ENCODE peak calls at places on chromosome 21, in five cellular contexts. L, Z, W, G and S are unnamed samples. For H3K4me1, the result is how much of the 10 kb centered on the place peaks cover.

GRCh38 chr21:32687946-32688345 is 39.9 kb downstream of the SYNJ1 start:
- DNase-seq in L (no peak), Z (no peak), W (no peak), G (no peak), S (no peak)

GRCh38 chr21:46156678-46157077 is 1.3 kb upstream of the FTCD start:
- DNase-seq in L (no peak), Z (no peak), W (no peak), G (peak), S (no peak)

GRCh38 chr21:42474982-42475381 is 21.0 kb downstream of the RSPH1 start:
- DNase-seq in L (no peak), Z (no peak), W (no peak), G (no peak), S (no peak)

GRCh38 chr21:14569026-14569425 is 22.9 kb upstream of the SAMSN1 start:
- DNase-seq in L (no peak), Z (no peak), W (no peak), G (no peak), S (no peak)

GRCh38 chr21:42465008-42465878 is 30.8 kb downstream of the RSPH1 start:
- DNase-seq in L (no peak), Z (no peak), W (no peak), G (no peak), S (no peak)

GRCh38 chr21:39483917-39484316 is 32.1 kb downstream of the SH3BGR start:
- DNase-seq in L (no peak), Z (no peak), W (no peak), G (no peak), S (no peak)

GRCh38 chr21:34367320-34367935 is 3.6 kb downstream of the KCNE2 start:
- DNase-seq in L (no peak), Z (peak), W (no peak), G (no peak), S (no peak)

GRCh38 chr21:32565856-32566465 is 19.4 kb downstream of the TCP10L start:
- DNase-seq in L (no peak), Z (no peak), W (no peak), G (no peak), S (no peak)

GRCh38 chr21:46295996-46296752 is 10.0 kb downstream of the YBEY start:
- DNase-seq in L (peak), Z (peak), W (no peak), G (peak), S (peak)

GRCh38 chr21:43306391-43306790 is 120.5 kb downstream of the SIK1 start:
- DNase-seq in L (peak), Z (no peak), W (no peak), G (peak), S (no peak)

GRCh38 chr21:38954450-38955059 is 148.8 kb downstream of the ETS2 start:
- DNase-seq in L (no peak), Z (no peak), W (no peak), G (no peak), S (no peak)

GRCh38 chr21:21003701-21004100 is 5.5 kb downstream of the NCAM2 start:
- DNase-seq in L (no peak), Z (no peak), W (no peak), G (no peak), S (no peak)

GRCh38 chr21:33383056-33383888 is 19.9 kb upstream of the IFNGR2 start:
- DNase-seq in L (peak), Z (peak), W (peak), G (peak), S (peak)

GRCh38 chr21:32560896-32561295 is 24.4 kb downstream of the TCP10L start:
- DNase-seq in L (no peak), Z (no peak), W (no peak), G (no peak), S (no peak)

GRCh38 chr21:46516068-46516467 is 57.4 kb downstream of the DIP2A start:
- DNase-seq in L (no peak), Z (no peak), W (no peak), G (no peak), S (no peak)

GRCh38 chr21:34571994-34572393 is 42.9 kb downstream of the RCAN1 start:
- DNase-seq in L (no peak), Z (no peak), W (no peak), G (no peak), S (no peak)

GRCh38 chr21:15224346-15225086 is 159.7 kb upstream of the NRIP1 start:
- DNase-seq in L (no peak), Z (no peak), W (no peak), G (no peak), S (no peak)

GRCh38 chr21:42674351-42674940 is 21.0 kb downstream of the PDE9A start:
- DNase-seq in L (peak), Z (no peak), W (no peak), G (peak), S (peak)

GRCh38 chr21:39022035-39022900 is 161.0 kb downstream of the PSMG1 start:
- DNase-seq in L (no peak), Z (no peak), W (no peak), G (peak), S (peak)

GRCh38 chr21:27566521-27566920 is 599.6 kb upstream of the ADAMTS5 start:
- DNase-seq in L (no peak), Z (no peak), W (no peak), G (no peak), S (no peak)

GRCh38 chr21:42531771-42532170 is 18.1 kb downstream of the SLC37A1 start:
- DNase-seq in L (no peak), Z (no peak), W (no peak), G (no peak), S (no peak)

GRCh38 chr21:32994305-32994704 is 31.4 kb upstream of the OLIG2 start:
- DNase-seq in L (no peak), Z (no peak), W (no peak), G (no peak), S (no peak)

GRCh38 chr21:42663860-42664535 is 10.6 kb downstream of the PDE9A start:
- DNase-seq in L (peak), Z (no peak), W (no peak), G (no peak), S (no peak)

GRCh38 chr21:38223893-38224540 is 32.8 kb upstream of the KCNJ15 start:
- DNase-seq in L (no peak), Z (no peak), W (no peak), G (no peak), S (no peak)

GRCh38 chr21:39022901-39023693 is 160.2 kb downstream of the PSMG1 start:
- DNase-seq in L (peak), Z (no peak), W (no peak), G (peak), S (peak)

GRCh38 chr21:17513214-17514123 is 626 bp downstream of the CXADR start:
- DNase-seq in L (peak), Z (no peak), W (peak), G (no peak), S (peak)

GRCh38 chr21:17519965-17520364 is 7.1 kb downstream of the CXADR start:
- DNase-seq in L (no peak), Z (no peak), W (no peak), G (no peak), S (no peak)

GRCh38 chr21:17512245-17513213 is at the start of gene CXADR:
- DNase-seq in L (peak), Z (peak), W (peak), G (peak), S (peak)

GRCh38 chr21:17519208-17519738 is 6.4 kb downstream of the CXADR start:
- DNase-seq in L (no peak), Z (no peak), W (no peak), G (no peak), S (no peak)

DNA sequence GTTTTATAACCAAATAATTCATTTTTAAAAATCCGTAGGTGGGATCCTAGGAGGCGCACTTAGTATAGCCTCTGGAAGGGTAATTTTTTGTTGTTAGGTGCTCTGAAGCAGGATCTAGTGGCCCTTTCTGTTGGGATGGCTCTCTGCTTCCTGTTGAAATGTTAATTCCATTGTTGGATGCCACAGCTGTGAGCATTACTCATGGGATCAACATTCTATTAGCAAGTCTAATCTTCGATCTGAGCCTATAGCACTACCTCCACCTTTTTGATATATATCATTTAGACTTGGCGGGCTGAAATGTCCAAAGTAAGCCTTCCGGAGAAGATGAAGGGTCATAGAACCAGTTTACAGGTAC is 1.3 kb downstream of the CXADR start:
- DNase-seq in L (no peak), Z (no peak), W (no peak), G (no peak), S (no peak)
- H3K4me3 ChIP-seq in L (peak), Z (peak), W (peak), G (peak), S (peak)

GRCh38 chr21:44709426-44710293 is 1.7 kb downstream of the TSPEAR start:
- DNase-seq in L (no peak), Z (no peak), W (no peak), G (no peak), S (no peak)

GRCh38 chr21:44706706-44707615 is 4.4 kb downstream of the TSPEAR start:
- DNase-seq in L (peak), Z (no peak), W (no peak), G (no peak), S (no peak)

GRCh38 chr21:44710294-44710665 is 1.1 kb downstream of the TSPEAR start:
- DNase-seq in L (no peak), Z (no peak), W (no peak), G (no peak), S (no peak)

GRCh38 chr21:44708866-44709425 is 2.4 kb downstream of the TSPEAR start:
- DNase-seq in L (no peak), Z (no peak), W (no peak), G (no peak), S (no peak)

DNA sequence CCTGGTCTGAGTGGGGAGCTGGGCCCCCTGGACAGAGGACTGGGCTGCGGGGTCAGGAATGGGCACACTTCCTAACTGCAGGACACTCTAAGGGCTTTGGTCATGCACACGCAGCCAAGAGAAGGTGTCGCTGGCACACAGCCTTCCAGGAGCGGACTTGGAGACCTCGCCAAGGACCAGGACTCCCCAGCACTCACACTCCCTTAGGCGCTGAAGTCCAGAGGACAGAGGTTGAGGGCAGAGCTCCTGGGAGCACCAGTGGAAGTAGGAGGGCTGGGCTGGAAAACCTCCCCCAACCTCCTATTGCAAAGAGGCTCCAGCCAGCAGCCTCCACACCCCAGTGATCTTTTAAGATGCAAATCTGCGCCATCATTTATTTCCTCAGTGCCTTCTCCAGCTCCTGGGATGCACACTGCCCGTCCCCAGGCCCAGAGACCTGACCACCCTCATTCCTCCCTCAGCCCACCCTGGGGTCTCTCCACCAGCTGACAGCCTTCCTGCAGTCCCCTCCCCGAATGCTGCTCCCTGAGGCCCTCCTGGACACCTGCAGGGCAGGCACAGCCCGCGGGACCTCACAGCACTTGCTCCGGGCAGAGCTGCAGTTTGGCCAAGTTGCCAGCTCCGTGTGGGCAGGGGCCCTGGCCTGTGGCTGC is 3.0 kb downstream of the TSPEAR start:
- DNase-seq in L (no peak), Z (no peak), W (no peak), G (no peak), S (peak)
- H3K4me1 ChIP-seq in L (under half), Z (under half), W (under half), G (under half), S (under half)

DNA sequence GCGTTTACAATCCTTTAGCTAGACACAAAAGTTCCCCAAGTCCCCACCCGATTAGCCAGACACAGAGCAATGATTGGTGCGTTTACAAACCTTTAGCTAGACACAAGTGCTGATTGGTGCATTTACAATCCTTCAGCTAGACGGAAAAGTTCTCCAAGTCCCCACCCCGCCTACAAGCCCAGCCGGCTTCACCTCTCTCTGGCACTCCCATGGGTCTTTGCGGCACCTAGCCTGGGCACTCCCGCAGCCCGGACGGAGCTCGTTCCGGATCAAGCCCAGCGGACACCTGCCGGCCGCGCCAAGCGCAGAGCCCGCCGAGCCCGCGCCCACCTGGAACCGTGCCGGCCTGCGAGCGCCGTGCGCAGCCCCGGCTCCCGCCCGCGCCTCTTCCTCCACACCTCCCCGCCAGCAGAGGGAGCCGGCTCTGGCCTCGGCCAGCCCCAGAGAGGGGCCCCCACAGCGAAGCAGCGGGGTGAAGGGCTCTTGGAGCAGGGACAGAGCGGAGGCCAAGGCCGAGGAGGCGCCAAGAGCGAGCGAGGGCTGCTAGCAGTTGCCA is 50.0 kb upstream of the KRTAP19-8 start:
- DNase-seq in L (peak), Z (no peak), W (no peak), G (no peak), S (no peak)
- H3K4me3 ChIP-seq in L (no peak), Z (no peak), W (no peak), G (no peak), S (no peak)

DNA sequence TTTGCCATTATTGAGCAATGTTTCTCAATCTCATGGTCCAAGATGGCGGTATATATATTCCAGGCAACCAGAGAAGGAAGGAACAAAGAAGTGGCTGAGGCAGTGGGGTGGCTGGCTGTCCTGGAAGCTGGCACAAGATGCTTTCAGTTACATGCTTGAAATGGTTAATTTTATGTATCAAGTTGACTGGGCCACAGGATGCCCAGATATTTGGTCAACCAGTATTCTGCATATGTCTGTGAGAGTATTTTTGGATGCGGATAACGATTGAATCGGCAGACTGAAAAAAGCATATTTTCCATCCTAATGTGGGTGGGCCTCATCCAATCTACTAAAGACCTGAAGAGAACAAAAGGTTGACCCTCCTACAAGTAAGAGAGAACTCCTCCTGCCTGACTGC is 55.2 kb downstream of the MAP3K7CL start:
- DNase-seq in L (no peak), Z (no peak), W (no peak), G (no peak), S (no peak)
- H3K4me1 ChIP-seq in L (half or more), Z (under half), W (under half), G (under half), S (under half)

DNA sequence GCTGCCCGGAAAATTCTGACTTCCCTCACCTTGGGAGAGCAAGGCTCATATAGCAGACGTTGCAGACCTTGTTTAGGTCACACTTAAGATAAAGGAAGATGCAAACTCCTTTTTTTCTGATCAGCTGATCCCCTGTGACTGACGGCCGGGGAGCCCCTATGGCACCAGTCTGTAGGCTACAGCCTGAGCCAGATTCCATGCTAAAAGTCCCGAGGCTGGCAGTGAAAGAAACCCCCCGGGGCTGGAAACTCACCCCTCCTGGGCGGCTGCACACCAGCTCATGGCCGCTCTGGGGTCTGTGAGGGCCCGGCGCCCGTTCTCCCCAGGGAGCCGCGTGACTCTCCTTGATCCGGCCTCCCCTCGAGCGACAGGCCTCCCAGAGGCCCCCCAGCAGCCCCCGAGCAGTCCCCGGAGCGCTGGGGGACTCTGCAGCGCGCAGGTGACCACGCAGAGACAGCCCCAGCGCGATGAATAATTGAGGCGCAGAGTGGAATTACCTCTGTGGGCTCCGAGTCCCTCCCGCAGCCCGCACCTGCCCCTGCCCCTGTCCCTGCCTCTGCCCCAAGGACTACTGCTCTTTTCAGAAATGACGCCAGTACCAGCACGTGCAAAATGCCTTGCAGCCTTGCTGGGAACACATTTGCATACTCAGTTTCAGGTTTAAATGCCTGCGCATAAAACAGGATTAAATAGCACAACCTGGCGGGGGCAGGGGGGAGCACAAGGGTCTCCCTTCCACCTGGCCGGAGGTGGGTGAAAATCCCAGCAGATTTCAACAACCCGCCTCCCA is 62.6 kb upstream of the CLDN14 start:
- DNase-seq in L (no peak), Z (no peak), W (no peak), G (no peak), S (no peak)
- H3K4me3 ChIP-seq in L (no peak), Z (no peak), W (no peak), G (no peak), S (no peak)

DNA sequence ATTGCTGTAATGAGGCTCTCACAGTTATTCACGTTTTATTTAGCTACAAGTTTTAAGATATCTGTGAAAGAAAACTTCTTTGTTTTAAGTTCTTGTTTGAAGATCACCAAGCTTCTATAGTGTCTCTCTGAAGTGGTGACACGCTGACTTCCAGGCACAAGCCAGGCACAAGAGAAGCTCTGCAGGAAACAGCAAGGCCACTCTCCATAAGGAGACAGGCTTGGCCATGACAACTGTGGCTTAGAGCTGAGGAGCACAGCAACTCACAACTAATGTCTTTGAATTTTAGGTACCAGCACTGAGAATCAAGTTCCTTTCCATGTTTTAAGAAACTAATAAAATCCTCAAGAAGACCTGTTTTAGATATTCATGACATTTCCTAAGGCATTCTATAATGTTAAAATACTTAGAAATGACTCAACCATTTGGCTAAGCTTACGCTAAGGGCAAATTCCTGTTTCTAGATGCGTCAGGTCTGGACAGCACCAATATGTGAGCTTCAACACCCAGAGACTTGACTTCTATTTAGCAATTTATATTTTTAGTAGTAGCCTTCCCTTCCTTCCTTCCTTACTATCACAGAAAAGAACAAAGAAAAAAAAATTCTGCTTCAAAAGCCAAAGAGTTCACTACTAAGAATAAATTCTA is 40.2 kb downstream of the APP start:
- DNase-seq in L (no peak), Z (no peak), W (no peak), G (no peak), S (no peak)
- H3K4me1 ChIP-seq in L (under half), Z (under half), W (under half), G (half or more), S (under half)

DNA sequence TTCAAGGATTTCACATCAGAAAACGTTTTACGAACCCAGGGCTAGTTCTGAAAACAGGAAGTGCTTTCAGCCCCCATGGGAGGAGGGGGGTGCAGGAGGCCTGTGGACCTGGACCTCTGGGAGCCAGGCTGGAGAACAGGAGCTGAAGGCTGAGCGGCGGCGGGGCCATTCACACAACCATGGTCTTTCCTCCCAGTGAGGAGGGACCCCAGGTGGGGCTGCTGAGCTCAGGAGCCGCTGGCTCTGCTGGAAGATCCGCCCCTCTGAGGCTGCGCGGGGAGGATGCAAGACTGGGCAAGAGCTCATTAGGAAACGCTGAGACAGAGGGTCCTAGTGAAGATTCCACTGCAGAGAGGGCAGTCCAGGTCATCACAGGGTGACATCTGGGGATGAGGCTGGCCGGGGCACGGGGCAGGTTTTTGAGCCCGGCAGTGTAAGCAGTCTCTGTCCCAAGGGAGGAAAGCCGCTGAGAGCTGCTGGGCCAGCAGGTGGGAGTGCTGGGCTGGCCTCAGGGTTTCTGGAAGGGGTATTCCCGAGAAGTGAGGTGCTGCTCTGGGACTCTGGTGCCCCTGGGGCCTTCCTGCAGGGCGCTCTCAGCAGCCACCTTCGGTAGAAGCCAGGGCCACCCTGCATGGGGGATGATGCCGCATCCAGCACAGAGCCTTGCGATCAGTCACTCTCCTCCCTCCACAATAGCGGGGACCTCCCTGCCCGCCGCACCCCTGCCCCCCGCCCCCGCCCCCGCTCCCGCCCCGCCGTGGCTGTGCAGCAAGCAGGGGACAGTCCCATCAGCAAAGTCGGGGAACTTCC is 7.5 kb downstream of the MX2 start:
- DNase-seq in L (no peak), Z (peak), W (peak), G (peak), S (peak)
- H3K4me3 ChIP-seq in L (peak), Z (peak), W (peak), G (peak), S (peak)